ENCODE peak calls at places on chromosome 1, in seven cellular contexts. J is left lung; Q is cerebellar cortex; Z is NCI-H345; W is smooth muscle cell of the brain vasculature; L is activated naive CD8-positive, alpha-beta T cell treated with anti-CD3 and anti-CD28 coated beads, Interleukin-2, amount 50 U/mL, for 24 hours; R is HT1080. M is an unnamed sample.

GRCh38 chr1:42189931-42190853 is 25.6 kb upstream of the GUCA2A start:
- DNase-seq in J (no peak), Q (no peak), Z (no peak), W (no peak), L (no peak), R (no peak), M (no peak)

GRCh38 chr1:2353215-2353906 is 38.0 kb downstream of the MORN1 start:
- DNase-seq in J (no peak), Q (no peak), Z (no peak), W (no peak), L (no peak), R (no peak), M (peak)

GRCh38 chr1:119791377-119791776 is 19.9 kb downstream of the REG4 start:
- DNase-seq in J (no peak), Q (no peak), Z (no peak), W (no peak), L (no peak), R (no peak), M (no peak)

GRCh38 chr1:1318131-1318652 is 6.3 kb downstream of the INTS11 start:
- DNase-seq in J (peak), Q (no peak), Z (peak), W (peak), L (no peak), R (peak), M (no peak)

GRCh38 chr1:229822026-229822425 is 196.0 kb downstream of the URB2 start:
- DNase-seq in J (no peak), Q (no peak), Z (no peak), W (no peak), L (no peak), R (no peak), M (no peak)

GRCh38 chr1:157369808-157370521 is 182.3 kb downstream of the FCRL5 start:
- DNase-seq in J (no peak), Q (peak), Z (peak), W (peak), L (peak), R (peak), M (peak)

GRCh38 chr1:159066108-159066507 is 10.5 kb downstream of the AIM2 start:
- DNase-seq in J (no peak), Q (peak), Z (no peak), W (no peak), L (no peak), R (no peak), M (no peak)

GRCh38 chr1:209349372-209350324 is 233.9 kb upstream of the CAMK1G start:
- DNase-seq in J (no peak), Q (no peak), Z (no peak), W (no peak), L (no peak), R (peak), M (peak)

GRCh38 chr1:38125837-38126520 is 79.4 kb upstream of the POU3F1 start:
- DNase-seq in J (no peak), Q (no peak), Z (no peak), W (no peak), L (no peak), R (no peak), M (no peak)

GRCh38 chr1:5447479-5448070 is 544.6 kb downstream of the NPHP4 start:
- DNase-seq in J (no peak), Q (no peak), Z (peak), W (no peak), L (no peak), R (no peak), M (no peak)

GRCh38 chr1:10718083-10718415 is 78.4 kb downstream of the CASZ1 start:
- DNase-seq in J (no peak), Q (no peak), Z (no peak), W (no peak), L (no peak), R (no peak), M (no peak)

M was measured in BE2C.